ENCODE peak calls at places on chromosome 7, in four cellular contexts. U is H54; R is HFF-Myc; E is CD8-positive, alpha-beta T cell. W is an unnamed sample.

GRCh38 chr7:85178531-85179298 is 8.1 kb downstream of the SEMA3D start:
- DNase-seq in E (no peak), U (no peak), R (no peak), W (no peak)

GRCh38 chr7:88219781-88220747 is at the start of gene SRI:
- DNase-seq in U (peak), R (peak), E (peak), W (peak)

GRCh38 chr7:128708235-128708634 is 30.9 kb upstream of the CALU start:
- DNase-seq in E (no peak), U (no peak), R (no peak), W (no peak)

GRCh38 chr7:71753959-71754652 is 622.2 kb downstream of the GALNT17 start:
- DNase-seq in U (no peak), E (no peak), R (no peak), W (no peak)

GRCh38 chr7:28729685-28730084 is 228.4 kb downstream of the TRIL start:
- DNase-seq in U (no peak), E (no peak), R (no peak), W (no peak)

GRCh38 chr7:142533920-142534319 is 215.4 kb upstream of the PRSS1 start:
- DNase-seq in E (no peak), U (no peak), R (no peak), W (no peak)

GRCh38 chr7:27191081-27191715 is 6.2 kb upstream of the HOXA11 start:
- DNase-seq in U (no peak), E (peak), R (no peak), W (no peak)

GRCh38 chr7:64045301-64046040 is at the start of gene ZNF727:
- DNase-seq in E (no peak), R (no peak), U (no peak), W (no peak)

GRCh38 chr7:155815332-155816191 is 3.3 kb upstream of the SHH start:
- DNase-seq in E (peak), U (peak), R (no peak), W (peak)

GRCh38 chr7:22189230-22189629 is 167.7 kb downstream of the RAPGEF5 start:
- DNase-seq in U (no peak), R (no peak), E (no peak), W (no peak)

GRCh38 chr7:43647314-43647691 is 64.4 kb downstream of the STK17A start:
- DNase-seq in E (no peak), R (no peak), U (no peak), W (no peak)

GRCh38 chr7:105014725-105015630 is 973 bp downstream of the KMT2E start:
- DNase-seq in R (no peak), U (no peak), E (peak), W (peak)

GRCh38 chr7:117007285-117007684 is 54.0 kb downstream of the ST7 start:
- DNase-seq in E (no peak), R (no peak), U (no peak), W (no peak)

GRCh38 chr7:110541962-110542361 is 549.0 kb upstream of the LRRN3 start:
- DNase-seq in R (no peak), U (no peak), E (no peak), W (no peak)

GRCh38 chr7:5425507-5426225 is 2.0 kb upstream of the TNRC18 start:
- DNase-seq in U (peak), R (no peak), E (no peak), W (no peak)

GRCh38 chr7:64314493-64315020 is 796 bp downstream of the ZNF736 start:
- DNase-seq in U (no peak), R (no peak), E (no peak), W (no peak)

GRCh38 chr7:124072603-124073324 is 39.9 kb upstream of the TMEM229A start:
- DNase-seq in E (no peak), R (peak), U (no peak), W (no peak)

GRCh38 chr7:30197438-30197837 is 62.7 kb downstream of the MTURN start:
- DNase-seq in U (no peak), R (no peak), E (no peak), W (no peak)

GRCh38 chr7:115297651-115298050 is 375.8 kb downstream of the MDFIC start:
- DNase-seq in U (peak), R (peak), E (no peak), W (no peak)

W was measured in MV-4-11.